ENCODE peak calls at places on chromosome 4, in nine cellular contexts. P is astrocyte, T is GM12864, K is neural crest cell, Z is adrenal gland, S is left ventricle myocardium inferior, R is mammary epithelial cell, Y is esophagus squamous epithelium, M is GM12865. H is an unnamed sample.

GRCh38 chr4:186012071-186012470 is 56.9 kb upstream of the TLR3 start:
- DNase-seq in S (no peak), T (no peak), Z (no peak), M (no peak), Y (no peak), K (no peak), R (no peak), P (no peak), H (no peak)

GRCh38 chr4:148415500-148415899 is 26.7 kb downstream of the NR3C2 start:
- DNase-seq in T (no peak), P (no peak), S (no peak), Y (no peak), M (no peak), Z (no peak), R (no peak), K (no peak), H (no peak)

GRCh38 chr4:140185725-140186124 is 31.7 kb upstream of the MAML3 start:
- DNase-seq in P (no peak), K (no peak), S (no peak), Y (no peak), M (no peak), T (no peak), R (no peak), Z (no peak), H (no peak)

GRCh38 chr4:1058997-1059665 is 47.7 kb downstream of the FGFRL1 start:
- DNase-seq in R (no peak), P (no peak), Z (no peak), T (no peak), M (no peak), Y (no peak), S (no peak), K (no peak), H (peak; percentile 33)

GRCh38 chr4:18404642-18405041 is 383.1 kb upstream of the LCORL start:
- DNase-seq in T (no peak), Y (no peak), Z (no peak), K (no peak), R (no peak), P (no peak), M (peak; percentile 20), S (no peak), H (no peak)

GRCh38 chr4:80306255-80306654 is 29.3 kb upstream of the CFAP299 start:
- DNase-seq in S (no peak), Z (no peak), T (no peak), M (no peak), K (no peak), Y (no peak), P (peak; percentile 69), R (peak; percentile 43), H (no peak)

GRCh38 chr4:102586644-102587021 is 85.5 kb downstream of the NFKB1 start:
- DNase-seq in R (no peak), T (no peak), Z (no peak), M (peak; percentile 60), Y (no peak), P (no peak), S (no peak), K (no peak), H (no peak)

GRCh38 chr4:64174247-64174882 is 234.9 kb downstream of the TECRL start:
- DNase-seq in P (no peak), S (no peak), Y (no peak), T (no peak), K (no peak), M (no peak), R (no peak), Z (no peak), H (no peak)

GRCh38 chr4:61886180-61886579 is 686.1 kb downstream of the ADGRL3 start:
- DNase-seq in S (no peak), Z (no peak), P (no peak), M (no peak), Y (no peak), K (no peak), R (no peak), T (no peak), H (no peak)

GRCh38 chr4:87530868-87531267 is 1.7 kb upstream of the SPARCL1 start:
- DNase-seq in K (no peak), P (peak; percentile 60), S (peak; percentile 67), M (no peak), Y (peak; percentile 15), Z (peak; percentile 62), R (peak; percentile 87), T (no peak), H (no peak)

GRCh38 chr4:139951051-139951450 is 202.9 kb downstream of the MAML3 start:
- DNase-seq in S (no peak), T (no peak), K (no peak), Z (no peak), Y (no peak), M (peak; percentile 25), R (peak; percentile 87), P (peak; percentile 67), H (no peak)

GRCh38 chr4:62771656-62772557 is 1571.8 kb downstream of the ADGRL3 start:
- DNase-seq in Z (no peak), Y (no peak), M (no peak), P (no peak), K (no peak), S (no peak), T (no peak), R (no peak), H (no peak)

GRCh38 chr4:151942971-151943370 is 182.2 kb upstream of the GATB start:
- DNase-seq in Y (no peak), P (no peak), S (no peak), T (no peak), M (no peak), K (no peak), R (no peak), Z (no peak), H (no peak)

GRCh38 chr4:137819964-137820383 is 287.7 kb upstream of the PCDH18 start:
- DNase-seq in P (peak; percentile 36), T (peak; percentile 5), M (peak; percentile 61), S (no peak), R (peak; percentile 57), K (no peak), Y (no peak), Z (no peak), H (no peak)
- TF ChIP-seq CTCF in P (peak; percentile 70), T (peak; percentile 52), M (peak; percentile 55), S (peak; percentile 49), R (peak; percentile 83), K (peak; percentile 67), Y (peak; percentile 28), Z (peak; percentile 22), H (no peak)

DNA sequence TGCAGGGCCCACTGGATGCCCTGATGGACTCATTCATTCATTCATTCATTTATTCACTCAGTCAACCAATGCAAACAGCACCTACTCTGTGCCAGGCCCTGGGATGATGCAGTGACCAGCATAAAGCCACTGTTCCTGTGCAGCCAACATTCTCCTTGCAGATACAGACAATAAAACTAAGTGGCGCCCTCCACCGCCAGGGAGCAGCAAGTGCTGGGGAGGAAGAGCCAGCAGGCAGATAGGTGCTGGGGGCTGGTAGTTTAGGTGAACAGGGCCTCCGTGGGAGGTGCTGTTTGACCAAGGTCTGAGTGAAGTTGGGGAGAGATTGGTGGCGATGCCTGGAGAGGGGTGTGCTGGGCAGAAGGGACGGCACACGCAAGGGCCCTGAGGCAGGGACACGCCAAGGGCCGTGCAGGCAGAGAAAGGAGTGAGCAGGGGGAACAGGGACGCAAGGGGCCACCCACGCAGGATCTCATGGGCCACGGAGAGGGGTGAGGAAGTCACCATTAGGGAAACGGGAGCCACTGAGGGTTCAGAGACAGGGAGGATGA is 65.5 kb downstream of the WFS1 start:
- DNase-seq in T (no peak), K (no peak), M (no peak), Y (no peak), Z (no peak), P (no peak), S (no peak), R (no peak), H (no peak)
- TF ChIP-seq CTCF in T (no peak), K (peak; percentile 20), M (no peak), Y (no peak), Z (no peak), P (no peak), S (no peak), R (no peak), H (no peak)

GRCh38 chr4:54683616-54684346 is 26.0 kb downstream of the KIT start:
- DNase-seq in M (peak; percentile 53), R (peak; percentile 56), T (no peak), P (no peak), K (no peak), Z (no peak), Y (no peak), S (no peak), H (peak; percentile 54)
- TF ChIP-seq CTCF in M (peak; percentile 55), R (peak; percentile 83), T (peak; percentile 65), P (no peak), K (peak; percentile 30), Z (no peak), Y (peak; percentile 35), S (peak; percentile 53), H (peak; percentile 70)

GRCh38 chr4:184748251-184748652 is 14.4 kb upstream of the CENPU start:
- DNase-seq in R (peak; percentile 79), Y (no peak), P (no peak), M (no peak), T (no peak), S (peak; percentile 65), Z (no peak), K (no peak), H (no peak)

GRCh38 chr4:184747034-184747830 is 13.3 kb upstream of the CENPU start:
- DNase-seq in R (peak; percentile 53), T (no peak), Y (no peak), M (peak; percentile 20), Z (no peak), S (peak; percentile 44), P (no peak), K (no peak), H (no peak)

GRCh38 chr4:184746532-184746870 is 12.6 kb upstream of the CENPU start:
- DNase-seq in M (no peak), P (peak; percentile 82), S (no peak), K (no peak), T (no peak), Y (no peak), R (peak; percentile 84), Z (no peak), H (no peak)

GRCh38 chr4:184744251-184744650 is 10.4 kb upstream of the CENPU start:
- DNase-seq in P (no peak), M (no peak), S (no peak), Y (no peak), T (no peak), R (no peak), K (no peak), Z (no peak), H (no peak)

DNA sequence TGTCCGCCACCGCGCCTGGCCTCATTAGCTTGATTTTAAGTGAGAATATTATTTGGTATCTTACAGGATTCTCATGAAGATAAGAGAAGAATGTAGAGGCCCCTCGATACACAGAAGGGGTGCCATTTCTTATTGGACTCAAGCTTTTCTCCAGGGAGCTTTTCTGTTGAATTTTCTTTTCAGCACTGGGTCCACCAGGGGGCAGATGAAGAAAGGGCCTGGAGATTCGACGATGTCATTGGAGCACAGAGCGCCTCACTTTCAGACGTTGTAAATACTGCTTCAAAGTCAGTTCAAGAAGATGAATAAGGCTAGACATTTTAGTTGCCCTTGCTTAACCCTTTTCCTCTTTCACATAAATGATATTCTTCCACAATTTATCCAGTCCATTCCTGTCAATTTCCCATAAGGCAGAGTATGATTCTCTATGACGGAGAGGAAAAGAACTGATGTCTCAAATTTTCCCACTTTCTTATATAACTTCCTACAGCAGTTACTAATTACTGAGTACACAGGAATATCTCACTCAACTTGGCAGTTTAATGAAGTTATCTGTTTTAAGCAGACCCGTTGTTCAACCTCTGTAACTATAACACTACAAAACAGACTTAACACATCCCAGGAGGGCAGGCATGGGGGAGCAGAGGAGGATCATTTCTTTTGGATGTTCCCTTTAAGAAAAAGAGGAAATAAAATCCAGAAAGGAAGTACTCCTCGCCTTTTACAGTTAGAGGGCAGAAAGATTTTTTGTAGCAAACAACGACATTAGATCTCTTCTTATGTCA is 12.0 kb upstream of the CENPU start:
- DNase-seq in S (peak; percentile 57), R (peak; percentile 71), M (peak; percentile 78), Z (peak; percentile 71), P (peak; percentile 47), T (peak; percentile 42), K (peak; percentile 68), Y (no peak), H (peak; percentile 64)
- TF ChIP-seq CTCF in S (peak; percentile 83), R (peak; percentile 84), M (peak; percentile 72), Z (peak; percentile 78), P (peak; percentile 74), T (peak; percentile 76), K (peak; percentile 86), Y (peak; percentile 72), H (peak; percentile 77)

H was measured in CD14-positive monocyte.